ENCODE peak calls at places on chromosomes 7 and 10, in five cellular contexts. T, D, U, I and G are unnamed samples.

GRCh38 chr7:115678049-115678982 is 352.2 kb downstream of the TFEC start:
- DNase-seq in T (no peak), D (no peak), U (no peak), I (no peak), G (no peak)

GRCh38 chr10:127550861-127551260 is 1.8 kb downstream of the NPS start:
- DNase-seq in D (no peak), U (no peak), T (no peak), I (no peak), G (no peak)

GRCh38 chr7:95684037-95684436 is 87.7 kb upstream of the PDK4 start:
- DNase-seq in U (peak; percentile 22), D (peak; percentile 27), I (peak; percentile 22), T (no peak), G (no peak)

GRCh38 chr10:17811466-17811865 is 2.3 kb downstream of the MRC1 start:
- DNase-seq in U (no peak), D (no peak), I (no peak), T (no peak), G (no peak)

GRCh38 chr7:100432053-100432452 is 2.4 kb downstream of the MEPCE start:
- DNase-seq in D (no peak), U (no peak), T (no peak), I (no peak), G (no peak)

GRCh38 chr7:47428052-47428779 is 153.7 kb downstream of the TNS3 start:
- DNase-seq in D (no peak), U (no peak), I (no peak), T (no peak), G (no peak)

GRCh38 chr10:12351447-12351846 is 2.1 kb downstream of the CAMK1D start:
- DNase-seq in D (no peak), I (no peak), T (peak; percentile 71), U (no peak), G (no peak)

GRCh38 chr7:50795831-50796230 is 13.1 kb upstream of the GRB10 start:
- DNase-seq in T (no peak), U (no peak), D (no peak), I (no peak), G (no peak)

GRCh38 chr7:43721193-43721806 is 8.0 kb downstream of the COA1 start:
- DNase-seq in D (peak; percentile 65), T (no peak), I (no peak), U (peak; percentile 71), G (peak; percentile 33)

GRCh38 chr7:151428393-151429231 is 11.3 kb downstream of the CRYGN start:
- DNase-seq in U (no peak), I (peak; percentile 10), D (peak; percentile 91), T (peak; percentile 88), G (no peak)

GRCh38 chr10:133329401-133330202 is 7.1 kb downstream of the CALY start:
- DNase-seq in D (peak; percentile 93), U (peak; percentile 84), T (peak; percentile 93), I (peak; percentile 68), G (peak; percentile 79)

GRCh38 chr10:8312079-8312478 is 257.6 kb downstream of the GATA3 start:
- DNase-seq in I (peak; percentile 61), D (no peak), T (no peak), U (no peak), G (no peak)

GRCh38 chr7:105691029-105691691 is 109.9 kb upstream of the EFCAB10 start:
- DNase-seq in U (peak; percentile 36), I (no peak), D (no peak), T (no peak), G (no peak)

GRCh38 chr7:157829491-157829890 is 492.7 kb downstream of the DNAJB6 start:
- DNase-seq in U (no peak), T (peak; percentile 54), D (no peak), I (no peak), G (no peak)

GRCh38 chr7:1769286-1770200 is 99.5 kb downstream of the ELFN1 start:
- DNase-seq in D (no peak), I (no peak), U (no peak), T (peak; percentile 53), G (no peak)

GRCh38 chr7:55572378-55573233 is at the start of gene VOPP1:
- DNase-seq in T (peak; percentile 87), U (peak; percentile 86), D (peak; percentile 91), I (peak; percentile 54), G (peak; percentile 83)

GRCh38 chr7:29488203-29488970 is 75.2 kb upstream of the PRR15 start:
- DNase-seq in I (no peak), U (no peak), T (no peak), D (no peak), G (no peak)

GRCh38 chr10:20890491-20891337 is 6.4 kb downstream of the NEBL start:
- DNase-seq in D (no peak), T (no peak), I (peak; percentile 54), U (no peak), G (no peak)

GRCh38 chr10:60711496-60711895 is 66.8 kb upstream of the CDK1 start:
- DNase-seq in U (no peak), T (no peak), D (no peak), I (no peak), G (no peak)

GRCh38 chr7:31029674-31030073 is 22.4 kb upstream of the ADCYAP1R1 start:
- DNase-seq in D (no peak), I (no peak), U (no peak), T (no peak), G (no peak)

GRCh38 chr7:8724080-8724718 is 290.8 kb downstream of the NXPH1 start:
- DNase-seq in I (peak; percentile 1), T (no peak), U (peak; percentile 69), D (peak; percentile 90), G (peak; percentile 16)

GRCh38 chr7:115914951-115915350 is 115.6 kb downstream of the TFEC start:
- DNase-seq in U (no peak), D (no peak), I (no peak), T (no peak), G (no peak)

GRCh38 chr10:52951819-52952218 is 179.2 kb upstream of the MBL2 start:
- DNase-seq in T (no peak), U (peak; percentile 41), I (peak; percentile 8), D (peak; percentile 75), G (no peak)

GRCh38 chr10:29737209-29737565 is 102.4 kb upstream of the SVIL start:
- DNase-seq in I (no peak), D (no peak), T (peak; percentile 57), U (no peak), G (no peak)

GRCh38 chr7:30596043-30596641 is 1.5 kb downstream of the GARS1 start:
- DNase-seq in T (no peak), I (peak; percentile 33), U (peak; percentile 43), D (peak; percentile 15), G (peak; percentile 41)

GRCh38 chr10:130073912-130074311 is 36.7 kb downstream of the C10orf143 start:
- DNase-seq in D (no peak), T (no peak), I (no peak), U (no peak), G (no peak)

GRCh38 chr7:47352394-47352968 is 229.4 kb downstream of the TNS3 start:
- DNase-seq in T (no peak), D (no peak), U (no peak), I (no peak), G (no peak)

GRCh38 chr7:1936531-1937251 is 266.6 kb downstream of the ELFN1 start:
- DNase-seq in T (peak; percentile 61), I (no peak), U (no peak), D (no peak), G (no peak)

GRCh38 chr7:32516551-32517082 is 21.3 kb downstream of the AVL9 start:
- DNase-seq in U (no peak), I (no peak), D (no peak), T (no peak), G (no peak)

GRCh38 chr10:99676435-99676834 is 17.1 kb downstream of the ENTPD7 start:
- DNase-seq in D (no peak), T (no peak), I (no peak), U (no peak), G (no peak)

GRCh38 chr10:29977161-29977560 is 82.2 kb downstream of the JCAD start:
- DNase-seq in D (no peak), I (no peak), U (no peak), T (no peak), G (no peak)

GRCh38 chr7:20327047-20327446 is 3.7 kb upstream of the ITGB8 start:
- DNase-seq in U (no peak), D (no peak), I (peak; percentile 64), T (no peak), G (no peak)

GRCh38 chr10:60799971-60800370 is 21.7 kb downstream of the CDK1 start:
- DNase-seq in I (no peak), U (no peak), D (no peak), T (no peak), G (no peak)

GRCh38 chr7:71364559-71364958 is 232.6 kb downstream of the GALNT17 start:
- DNase-seq in I (no peak), T (no peak), U (no peak), D (no peak), G (no peak)

GRCh38 chr7:23474098-23474828 is 4.0 kb upstream of the IGF2BP3 start:
- DNase-seq in T (peak; percentile 80), U (peak; percentile 95), I (peak; percentile 91), D (peak; percentile 99), G (peak; percentile 98)
- TF ChIP-seq CTCF in T (no peak), U (no peak), I (no peak), D (no peak), G (no peak)

GRCh38 chr7:19091871-19092270 is 25.6 kb downstream of the TWIST1 start:
- DNase-seq in T (peak; percentile 7), U (no peak), I (no peak), D (no peak), G (no peak)
- TF ChIP-seq CTCF in T (no peak), U (no peak), I (no peak), D (no peak), G (no peak)

GRCh38 chr10:34078017-34078416 is 737.1 kb downstream of the PARD3 start:
- DNase-seq in U (no peak), T (no peak), D (no peak), I (no peak), G (no peak)
- TF ChIP-seq CTCF in U (no peak), T (no peak), D (no peak), I (peak; percentile 19), G (no peak)

DNA sequence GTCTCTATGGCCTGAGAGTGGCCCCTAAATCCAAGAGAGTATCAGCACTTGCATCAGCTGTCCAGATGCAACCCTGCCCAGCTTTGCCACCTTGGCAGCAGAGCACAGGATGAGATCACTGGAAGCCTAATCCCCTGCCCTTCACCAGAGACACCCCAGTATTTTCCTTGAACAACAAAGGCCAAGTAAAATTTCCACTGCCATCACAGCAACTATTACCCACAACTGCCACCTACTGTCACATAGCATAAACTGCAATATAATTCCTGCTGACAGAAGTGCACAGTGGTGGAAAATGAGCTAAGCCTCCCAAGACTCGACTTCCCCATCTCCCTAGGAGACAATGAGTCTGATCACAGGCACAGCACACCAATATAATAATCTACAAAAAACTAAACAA is 462.8 kb upstream of the ZWINT start:
- DNase-seq in I (peak; percentile 0), D (peak; percentile 42), T (no peak), U (peak; percentile 50), G (peak; percentile 2)
- TF ChIP-seq CTCF in I (peak; percentile 69), D (peak; percentile 57), T (peak; percentile 26), U (peak; percentile 61), G (peak; percentile 17)